ENCODE peak calls at places on chromosomes 3 and 15, in four cellular contexts. Y is mesenteric fat pad, F is glutamatergic neuron, Z is HEK293T. I is an unnamed sample.

GRCh38 chr3:53161345-53161819 is 373 bp downstream of the PRKCD start:
- DNase-seq in Y (no peak), F (peak), Z (peak), I (no peak)

GRCh38 chr15:55897560-55898336 is 95.7 kb downstream of the NEDD4 start:
- DNase-seq in Z (peak), F (peak), Y (no peak), I (peak)

GRCh38 chr3:167032267-167032876 is 347.7 kb downstream of the ZBBX start:
- DNase-seq in F (no peak), Z (peak), Y (no peak), I (peak)

GRCh38 chr15:73989001-73989798 is 2.9 kb downstream of the STOML1 start:
- DNase-seq in Z (no peak), Y (no peak), F (no peak), I (peak)

GRCh38 chr3:50724831-50725230 is 50.1 kb downstream of the DOCK3 start:
- DNase-seq in Y (no peak), F (no peak), Z (no peak), I (no peak)

GRCh38 chr3:122005033-122005565 is 16.9 kb downstream of the ILDR1 start:
- DNase-seq in Z (no peak), Y (no peak), F (no peak), I (no peak)

GRCh38 chr3:149414557-149415231 is 37.2 kb upstream of the TM4SF1 start:
- DNase-seq in Z (no peak), Y (no peak), F (no peak), I (no peak)

GRCh38 chr15:56757884-56758283 is 24.6 kb upstream of the ZNF280D start:
- DNase-seq in Z (no peak), F (no peak), Y (no peak), I (no peak)

GRCh38 chr15:74830868-74831267 is 4.4 kb downstream of the CPLX3 start:
- DNase-seq in Y (no peak), F (no peak), Z (no peak), I (no peak)

GRCh38 chr3:153469162-153469561 is 307.1 kb downstream of the RAP2B start:
- DNase-seq in F (no peak), Z (no peak), Y (no peak), I (no peak)

GRCh38 chr3:158912621-158913020 is 110.8 kb downstream of the MFSD1 start:
- DNase-seq in Y (no peak), Z (no peak), F (no peak), I (no peak)

GRCh38 chr15:32881528-32881927 is 163.7 kb downstream of the GREM1 start:
- DNase-seq in F (no peak), Z (no peak), Y (no peak), I (no peak)

GRCh38 chr15:100030586-100031249 is 297.5 kb upstream of the LYSMD4 start:
- DNase-seq in F (no peak), Z (no peak), Y (no peak), I (no peak)

GRCh38 chr3:189307963-189308362 is 136.2 kb downstream of the TPRG1 start:
- DNase-seq in Y (no peak), Z (no peak), F (no peak), I (no peak)

GRCh38 chr3:29686889-29687592 is 406.2 kb downstream of the RBMS3 start:
- DNase-seq in F (no peak), Z (no peak), Y (no peak), I (peak)

GRCh38 chr15:71374607-71375352 is 259.5 kb downstream of the THSD4 start:
- DNase-seq in Y (no peak), F (no peak), Z (no peak), I (no peak)

GRCh38 chr3:141081141-141081795 is 30.1 kb downstream of the SPSB4 start:
- DNase-seq in F (no peak), Y (no peak), Z (no peak), I (no peak)

GRCh38 chr3:77303943-77304778 is 264.3 kb downstream of the ROBO2 start:
- DNase-seq in Y (no peak), Z (peak), F (peak), I (no peak)

GRCh38 chr3:30401971-30402370 is 204.4 kb upstream of the TGFBR2 start:
- DNase-seq in Y (no peak), Z (no peak), F (no peak), I (no peak)

GRCh38 chr15:98394546-98394945 is 253.8 kb upstream of the IGF1R start:
- DNase-seq in F (no peak), Y (no peak), Z (no peak), I (no peak)

GRCh38 chr15:57534279-57534678 is 57.4 kb upstream of the MYZAP start:
- DNase-seq in F (no peak), Y (no peak), Z (no peak), I (no peak)

GRCh38 chr15:28112962-28113361 is 13.8 kb upstream of the OCA2 start:
- DNase-seq in Y (peak), F (no peak), Z (no peak), I (no peak)

GRCh38 chr3:111859061-111859973 is at the start of gene PHLDB2:
- DNase-seq in F (peak), Z (peak), Y (peak), I (peak)

GRCh38 chr3:139935866-139936817 is 1.2 kb downstream of the CLSTN2 start:
- DNase-seq in Z (peak), F (peak), Y (no peak), I (peak)

GRCh38 chr15:66703540-66703941 is 1.5 kb downstream of the SMAD6 start:
- DNase-seq in Y (no peak), Z (no peak), F (peak), I (no peak)

GRCh38 chr3:98513136-98513535 is 9.6 kb downstream of the CLDND1 start:
- DNase-seq in F (no peak), Z (no peak), Y (no peak), I (peak)

GRCh38 chr3:105533955-105534354 is 167.2 kb downstream of the ALCAM start:
- DNase-seq in F (no peak), Y (no peak), Z (no peak), I (peak)

GRCh38 chr3:125163739-125164601 is 48.6 kb downstream of the SLC12A8 start:
- DNase-seq in Y (peak), Z (no peak), F (no peak), I (no peak)